ENCODE peak calls at places on chromosomes 3 and 15, in seven cellular contexts. F, P, Y, C, M, K and L are unnamed samples.

GRCh38 chr15:89090791-89091666 is 2.8 kb downstream of the ABHD2 start:
- DNase-seq in F (peak; percentile 85), P (peak; percentile 82), Y (peak; percentile 59), C (peak; percentile 91), M (peak; percentile 89), K (no peak), L (no peak)

GRCh38 chr3:12835005-12835665 is 6.2 kb downstream of the RPL32 start:
- DNase-seq in F (no peak), P (no peak), Y (no peak), C (no peak), M (no peak), K (no peak), L (no peak)

GRCh38 chr3:148847351-148847750 is 17.7 kb upstream of the CPA3 start:
- DNase-seq in F (peak; percentile 7), P (no peak), Y (no peak), C (no peak), M (no peak), K (no peak), L (no peak)

GRCh38 chr15:45112592-45113379 is 1.2 kb downstream of the DUOX2 start:
- DNase-seq in F (no peak), P (no peak), Y (peak; percentile 31), C (no peak), M (peak; percentile 18), K (no peak), L (peak; percentile 78)

GRCh38 chr3:137687181-137687880 is 76.8 kb upstream of the SOX14 start:
- DNase-seq in F (no peak), P (no peak), Y (no peak), C (no peak), M (no peak), K (no peak), L (no peak)

GRCh38 chr3:147799601-147800000 is 390.4 kb downstream of the ZIC1 start:
- DNase-seq in F (no peak), P (no peak), Y (no peak), C (no peak), M (no peak), K (no peak), L (no peak)

GRCh38 chr15:34976073-34976472 is 6.5 kb upstream of the AQR start:
- DNase-seq in F (no peak), P (no peak), Y (no peak), C (no peak), M (no peak), K (no peak), L (no peak)

GRCh38 chr3:44890258-44890657 is 15.8 kb downstream of the TGM4 start:
- DNase-seq in F (peak; percentile 31), P (no peak), Y (no peak), C (no peak), M (no peak), K (no peak), L (no peak)

GRCh38 chr3:7328339-7328738 is 467.4 kb downstream of the GRM7 start:
- DNase-seq in F (no peak), P (no peak), Y (no peak), C (no peak), M (no peak), K (no peak), L (no peak)

GRCh38 chr3:52428151-52429005 is 16.5 kb downstream of the SEMA3G start:
- DNase-seq in F (peak; percentile 83), P (peak; percentile 74), Y (no peak), C (peak; percentile 91), M (peak; percentile 64), K (no peak), L (no peak)

GRCh38 chr15:98658831-98659699 is 10.7 kb downstream of the IGF1R start:
- DNase-seq in F (peak; percentile 60), P (peak; percentile 46), Y (no peak), C (peak; percentile 53), M (peak; percentile 55), K (no peak), L (no peak)

GRCh38 chr15:56047354-56047753 is 53.9 kb upstream of the NEDD4 start:
- DNase-seq in F (no peak), P (peak; percentile 9), Y (no peak), C (peak; percentile 79), M (no peak), K (no peak), L (no peak)

GRCh38 chr3:28114893-28115292 is 126.5 kb upstream of the CMC1 start:
- DNase-seq in F (no peak), P (no peak), Y (no peak), C (no peak), M (no peak), K (no peak), L (no peak)

GRCh38 chr3:129985113-129985512 is 10.6 kb downstream of the TRH start:
- DNase-seq in F (no peak), P (no peak), Y (peak; percentile 10), C (no peak), M (no peak), K (no peak), L (no peak)

GRCh38 chr15:96345560-96346389 is 15.3 kb downstream of the NR2F2 start:
- DNase-seq in F (peak; percentile 83), P (no peak), Y (no peak), C (peak; percentile 87), M (peak; percentile 57), K (no peak), L (no peak)

GRCh38 chr3:139312959-139313358 is 30.9 kb upstream of the MRPS22 start:
- DNase-seq in F (peak; percentile 50), P (peak; percentile 81), Y (no peak), C (no peak), M (no peak), K (no peak), L (no peak)

GRCh38 chr3:184786271-184787010 is 25.5 kb upstream of the VPS8 start:
- DNase-seq in F (peak; percentile 92), P (peak; percentile 92), Y (no peak), C (peak; percentile 20), M (peak; percentile 86), K (no peak), L (no peak)

GRCh38 chr3:79685108-79685507 is 82.7 kb downstream of the ROBO1 start:
- DNase-seq in F (no peak), P (no peak), Y (no peak), C (no peak), M (no peak), K (no peak), L (no peak)

GRCh38 chr3:159882367-159882766 is 106.3 kb upstream of the IL12A start:
- DNase-seq in F (no peak), P (no peak), Y (no peak), C (no peak), M (no peak), K (no peak), L (no peak)

GRCh38 chr3:62039584-62039983 is 333.8 kb downstream of the FEZF2 start:
- DNase-seq in F (no peak), P (no peak), Y (no peak), C (no peak), M (no peak), K (no peak), L (no peak)